ENCODE peak calls at places on chromosomes 3 and 15, in four cellular contexts. Q is stomach, R is AG04450, K is endodermal cell. D is an unnamed sample.

GRCh38 chr15:65287515-65287845 is 797 bp upstream of the PARP16 start:
- DNase-seq in Q (no peak), R (no peak), K (no peak), D (no peak)

GRCh38 chr15:101059381-101060341 is 140.5 kb downstream of the LRRK1 start:
- DNase-seq in R (no peak), Q (peak), K (peak), D (no peak)

GRCh38 chr3:177251756-177252155 is 54.5 kb upstream of the TBL1XR1 start:
- DNase-seq in R (no peak), Q (no peak), K (no peak), D (no peak)

GRCh38 chr3:145681132-145681531 is 479.9 kb downstream of the PLOD2 start:
- DNase-seq in K (no peak), R (no peak), Q (no peak), D (no peak)

GRCh38 chr15:37765809-37766208 is 168.6 kb upstream of the TMCO5A start:
- DNase-seq in R (no peak), K (no peak), Q (no peak), D (no peak)

GRCh38 chr15:29432191-29433049 is 162.8 kb upstream of the NSMCE3 start:
- DNase-seq in R (no peak), K (no peak), Q (no peak), D (no peak)

GRCh38 chr3:138127636-138128365 is 4.4 kb downstream of the A4GNT start:
- DNase-seq in Q (no peak), K (no peak), R (no peak), D (no peak)

GRCh38 chr15:93451265-93451664 is 362.3 kb upstream of the RGMA start:
- DNase-seq in Q (no peak), K (no peak), R (no peak), D (no peak)

GRCh38 chr3:68832680-68833079 is 99.7 kb downstream of the TAFA4 start:
- DNase-seq in K (no peak), R (no peak), Q (no peak), D (no peak)

GRCh38 chr3:124296416-124296815 is 304.5 kb upstream of the ROPN1 start:
- DNase-seq in Q (no peak), K (no peak), R (no peak), D (no peak)

GRCh38 chr15:48060396-48060795 is 60.4 kb upstream of the SLC24A5 start:
- DNase-seq in R (no peak), K (no peak), Q (no peak), D (no peak)

GRCh38 chr15:78085928-78086327 is 6.4 kb upstream of the SH2D7 start:
- DNase-seq in Q (no peak), R (peak), K (no peak), D (no peak)

DNA sequence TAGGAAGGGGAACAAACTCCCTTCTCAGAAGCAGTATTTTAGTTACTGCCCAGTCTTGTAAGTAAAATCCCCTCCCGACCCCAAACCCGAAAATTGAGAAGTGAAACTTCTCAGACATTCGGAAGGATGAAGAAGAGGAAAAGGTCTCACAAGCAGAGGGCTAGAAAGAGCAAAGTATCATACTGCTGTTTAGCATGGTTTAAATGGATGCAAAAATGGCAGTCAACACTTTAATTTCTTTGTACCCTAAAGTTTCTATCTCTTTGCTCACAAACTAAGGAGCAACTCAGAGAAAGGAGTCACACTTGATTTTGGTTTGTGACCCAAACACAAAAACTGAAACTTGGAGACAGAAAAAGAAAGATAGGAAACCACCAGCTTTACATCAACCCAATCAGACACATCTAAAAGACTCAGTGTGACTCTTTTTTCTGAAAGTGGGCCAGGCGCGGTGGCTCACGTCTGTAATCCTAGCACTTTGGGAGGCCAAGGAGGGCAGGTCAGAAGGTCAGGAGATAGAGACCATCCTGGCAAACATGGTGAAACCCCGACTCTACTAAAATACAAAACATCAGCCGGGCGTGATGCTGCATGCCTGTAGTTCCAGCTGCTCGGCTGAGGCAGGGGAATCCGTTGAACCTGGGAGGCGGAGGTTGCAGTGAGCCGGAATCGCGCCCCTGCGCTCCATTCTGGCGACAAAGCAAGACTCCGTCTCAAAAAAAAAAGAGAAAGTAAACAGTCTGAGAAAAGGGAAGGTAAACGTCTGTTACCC is 63.2 kb upstream of the ATP11B start:
- DNase-seq in R (no peak), K (no peak), Q (no peak), D (no peak)
- H3K4me3 ChIP-seq in R (no peak), K (no peak), Q (peak), D (no peak)

GRCh38 chr3:188446791-188447190 is 292.8 kb downstream of the LPP start:
- DNase-seq in K (no peak), R (no peak), Q (no peak), D (no peak)
- H3K4me3 ChIP-seq in K (no peak), R (no peak), Q (no peak), D (no peak)

GRCh38 chr3:111594205-111594604 is 941 bp downstream of the ZBED2 start:
- DNase-seq in K (no peak), Q (no peak), R (peak), D (peak)
- H3K4me3 ChIP-seq in K (no peak), Q (no peak), R (no peak), D (no peak)

GRCh38 chr3:126187920-126188319 is 7.5 kb upstream of the ALDH1L1 start:
- DNase-seq in R (no peak), Q (no peak), K (no peak), D (no peak)
- H3K4me3 ChIP-seq in R (no peak), Q (no peak), K (no peak), D (no peak)

DNA sequence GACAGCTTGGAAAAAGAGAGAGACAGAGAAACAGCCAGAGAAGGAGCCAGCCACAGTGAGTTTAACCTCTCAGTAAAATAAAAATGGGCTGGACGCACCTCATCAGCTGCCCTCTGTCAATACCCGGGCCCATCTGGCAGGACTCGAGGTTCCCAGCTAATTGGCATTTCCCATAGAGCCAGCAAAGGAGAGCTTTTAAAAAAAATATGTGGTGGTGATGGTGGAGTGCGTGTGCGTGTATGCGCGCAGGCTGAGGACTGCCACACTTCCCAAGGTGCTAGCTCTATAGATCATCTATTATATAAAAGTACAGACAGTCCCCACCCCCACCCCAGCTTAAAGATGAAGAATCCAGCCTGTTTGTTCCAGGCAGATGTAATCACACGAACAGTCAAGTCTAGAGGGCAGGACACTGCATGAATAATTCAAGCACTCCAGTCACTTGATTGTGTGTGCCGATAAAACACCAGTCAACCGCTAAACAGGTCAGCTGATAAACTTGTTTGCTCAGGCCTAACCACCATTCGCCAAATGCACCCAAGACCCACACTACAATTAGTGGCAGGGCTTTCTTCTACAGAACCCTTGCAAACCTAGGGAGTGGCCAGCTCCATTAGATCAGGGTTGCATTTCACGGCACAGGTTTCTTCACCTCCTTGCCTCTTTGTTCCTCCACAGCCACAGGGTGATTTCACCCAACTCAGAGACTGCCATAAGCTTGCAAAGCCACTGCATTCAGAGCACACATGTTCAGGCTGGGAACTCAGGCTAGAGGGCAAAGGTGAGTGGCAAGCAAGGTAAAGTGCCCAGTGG is 5.9 kb downstream of the TLE3 start:
- DNase-seq in K (no peak), R (no peak), Q (peak), D (no peak)
- H3K4me3 ChIP-seq in K (peak), R (peak), Q (peak), D (no peak)

DNA sequence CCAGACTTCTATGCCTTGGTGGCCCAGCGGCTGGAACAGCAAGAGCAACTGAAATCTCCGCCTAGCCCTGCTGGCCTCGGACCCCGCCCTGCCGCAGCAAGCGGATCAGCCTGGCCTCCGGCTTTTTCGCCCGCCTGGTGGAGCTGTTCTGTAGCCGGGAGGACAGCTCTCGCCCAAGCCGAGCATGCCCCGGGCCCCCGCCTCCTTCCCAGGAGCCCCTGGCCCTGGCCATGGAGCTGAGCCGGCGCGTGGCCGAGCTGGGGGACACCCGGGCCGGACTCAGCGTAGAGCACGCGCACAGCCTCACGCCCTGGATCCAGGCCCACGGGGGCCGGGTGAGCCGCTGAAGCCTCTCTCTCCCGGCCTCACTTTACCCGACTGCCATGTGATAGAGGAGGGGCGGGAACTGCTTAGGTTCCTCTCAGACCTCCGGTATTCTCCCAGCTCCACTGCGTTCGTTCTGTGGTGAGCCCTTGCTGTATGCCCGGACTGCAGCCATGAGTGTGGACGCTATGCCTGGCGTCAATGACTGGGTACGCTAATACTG is 24.1 kb upstream of the MRPL3 start:
- DNase-seq in R (no peak), K (peak), Q (peak), D (no peak)
- H3K4me3 ChIP-seq in R (peak), K (no peak), Q (peak), D (peak)

D was measured in skeletal muscle cell.